ENCODE peak calls at places on chromosomes 3 and 15, in eight cellular contexts. D is Panc1, S is heart left ventricle, I is pancreas, Z is breast epithelium, J is neural progenitor cell, R is AG04450, U is GM12878. A is an unnamed sample.

GRCh38 chr15:90648137-90649070 is 68.7 kb upstream of the BLM start:
- DNase-seq in D (no peak), S (peak; percentile 75), I (peak; percentile 62), Z (no peak), J (peak; percentile 79), R (peak; percentile 42), U (no peak), A (peak; percentile 77)

GRCh38 chr3:192957441-192957951 is 39.8 kb upstream of the MB21D2 start:
- DNase-seq in D (no peak), S (peak; percentile 35), I (peak; percentile 8), Z (no peak), J (no peak), R (peak; percentile 76), U (no peak), A (peak; percentile 23)

GRCh38 chr3:184085389-184085852 is 11.4 kb upstream of the HTR3E start:
- DNase-seq in D (no peak), S (no peak), I (no peak), Z (no peak), J (no peak), R (no peak), U (no peak), A (no peak)

GRCh38 chr15:97728791-97729190 is 231.7 kb upstream of the ARRDC4 start:
- DNase-seq in D (no peak), S (no peak), I (no peak), Z (no peak), J (peak; percentile 79), R (no peak), U (no peak), A (no peak)

GRCh38 chr3:191217331-191217730 is 18.3 kb downstream of the OSTN start:
- DNase-seq in D (no peak), S (no peak), I (no peak), Z (no peak), J (no peak), R (no peak), U (no peak), A (no peak)

GRCh38 chr3:196620228-196620627 is 19.3 kb upstream of the NRROS start:
- DNase-seq in D (no peak), S (no peak), I (no peak), Z (no peak), J (no peak), R (no peak), U (no peak), A (peak; percentile 70)

GRCh38 chr3:47238017-47238416 is 44.6 kb downstream of the KIF9 start:
- DNase-seq in D (no peak), S (no peak), I (no peak), Z (no peak), J (no peak), R (no peak), U (no peak), A (no peak)

GRCh38 chr3:100210777-100211145 is 50.0 kb upstream of the TBC1D23 start:
- DNase-seq in D (no peak), S (no peak), I (no peak), Z (no peak), J (no peak), R (peak; percentile 84), U (no peak), A (no peak)

GRCh38 chr15:101169457-101170071 is 82.3 kb downstream of the CHSY1 start:
- DNase-seq in D (no peak), S (no peak), I (no peak), Z (no peak), J (no peak), R (no peak), U (no peak), A (no peak)

GRCh38 chr3:143600762-143601161 is 247.5 kb downstream of the SLC9A9 start:
- DNase-seq in D (no peak), S (no peak), I (no peak), Z (no peak), J (no peak), R (no peak), U (no peak), A (no peak)

GRCh38 chr3:150761831-150762661 is 923 bp downstream of the SIAH2 start:
- DNase-seq in D (no peak), S (peak; percentile 61), I (peak; percentile 59), Z (no peak), J (peak; percentile 79), R (no peak), U (no peak), A (peak; percentile 86)

GRCh38 chr3:143736651-143737050 is 111.6 kb downstream of the SLC9A9 start:
- DNase-seq in D (no peak), S (no peak), I (no peak), Z (no peak), J (no peak), R (no peak), U (no peak), A (no peak)

GRCh38 chr3:167380004-167380689 is at the start of gene ZBBX:
- DNase-seq in D (peak; percentile 67), S (peak; percentile 71), I (peak; percentile 93), Z (peak; percentile 84), J (peak; percentile 96), R (peak; percentile 53), U (peak; percentile 51), A (peak; percentile 81)

GRCh38 chr3:127064391-127065137 is 81.6 kb downstream of the PLXNA1 start:
- DNase-seq in D (no peak), S (no peak), I (no peak), Z (no peak), J (no peak), R (no peak), U (no peak), A (no peak)

GRCh38 chr15:40238927-40239591 is at the start of gene PAK6:
- DNase-seq in D (no peak), S (no peak), I (peak; percentile 83), Z (peak; percentile 91), J (peak; percentile 81), R (no peak), U (no peak), A (peak; percentile 89)

DNA sequence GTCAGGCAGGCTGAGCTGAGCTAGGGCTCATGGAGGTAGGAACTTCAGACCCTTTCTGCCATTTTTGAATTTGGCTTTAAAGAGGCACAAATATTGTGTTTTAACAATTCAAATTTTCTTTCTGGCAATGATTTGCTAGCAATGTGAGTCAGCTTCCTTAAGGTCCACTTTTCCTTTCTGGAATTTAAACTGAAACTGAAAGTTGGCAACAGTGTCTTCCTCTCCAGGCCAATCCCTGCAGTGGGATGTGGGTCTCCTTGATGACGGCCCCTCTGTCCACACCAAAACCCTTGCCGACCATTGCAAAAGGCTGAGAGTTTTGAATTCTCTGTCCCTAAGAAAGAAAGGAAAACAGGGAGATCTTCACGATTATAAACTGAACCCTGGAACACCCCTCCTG is 27.1 kb downstream of the RPSA start:
- DNase-seq in D (no peak), S (no peak), I (peak; percentile 1), Z (no peak), J (no peak), R (peak; percentile 10), U (no peak), A (no peak)
- H3K27ac ChIP-seq in D (no peak overlapping the region), S (peak overlapping the region; percentile 60), I (no peak overlapping the region), Z (peak overlapping the region; percentile 25), J (no peak overlapping the region), R (peak overlapping the region; percentile 31), U (no peak overlapping the region), A (peak overlapping the region; percentile 17)

GRCh38 chr3:12559520-12559919 is 2.6 kb downstream of the MKRN2 start:
- DNase-seq in D (no peak), S (no peak), I (no peak), Z (no peak), J (peak; percentile 23), R (no peak), U (no peak), A (no peak)
- H3K4me3 ChIP-seq in D (no peak overlapping the region), S (peak overlapping the region; percentile 85), I (no peak overlapping the region), Z (no peak overlapping the region), J (no peak overlapping the region), R (no peak overlapping the region), U (peak overlapping the region; percentile 95), A (no peak overlapping the region)

DNA sequence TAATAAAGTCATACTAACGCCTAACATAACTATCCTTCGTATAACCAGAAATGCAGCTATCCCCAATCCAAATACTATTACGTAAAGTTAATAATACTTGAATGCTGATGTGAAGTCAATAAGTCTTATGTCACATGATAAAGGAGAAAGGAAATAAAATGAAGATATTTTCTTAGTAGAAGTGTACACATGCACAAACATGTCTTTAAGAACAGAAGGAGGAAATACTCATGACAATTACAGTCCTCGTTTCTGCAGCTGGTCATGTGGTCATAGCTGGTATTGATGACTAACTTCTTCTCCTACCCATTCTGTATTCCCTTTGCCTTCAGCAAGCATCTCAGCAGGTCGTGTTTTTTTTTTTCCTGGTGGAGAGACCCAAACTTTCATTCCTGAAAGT is 244.3 kb downstream of the CHL1 start:
- DNase-seq in D (no peak), S (no peak), I (no peak), Z (no peak), J (no peak), R (no peak), U (no peak), A (no peak)
- H3K9me3 ChIP-seq in D (no peaks in the 10 kb centered on the region), S (no peaks in the 10 kb centered on the region), I (no peaks in the 10 kb centered on the region), Z (no peaks in the 10 kb centered on the region), J (no peaks in the 10 kb centered on the region), R (no peaks in the 10 kb centered on the region), U (no peaks in the 10 kb centered on the region), A (no peaks in the 10 kb centered on the region)

GRCh38 chr3:160768031-160768430 is 12.0 kb downstream of the PPM1L start:
- DNase-seq in D (no peak), S (no peak), I (no peak), Z (no peak), J (no peak), R (no peak), U (no peak), A (no peak)
- H3K27ac ChIP-seq in D (no peak overlapping the region), S (peak overlapping the region; percentile 16), I (no peak overlapping the region), Z (no peak overlapping the region), J (no peak overlapping the region), R (no peak overlapping the region), U (no peak overlapping the region), A (no peak overlapping the region)

GRCh38 chr3:147705626-147706025 is 296.5 kb downstream of the ZIC1 start:
- DNase-seq in D (no peak), S (no peak), I (no peak), Z (no peak), J (no peak), R (no peak), U (no peak), A (no peak)
- H3K4me3 ChIP-seq in D (no peak overlapping the region), S (no peak overlapping the region), I (no peak overlapping the region), Z (no peak overlapping the region), J (no peak overlapping the region), R (no peak overlapping the region), U (no peak overlapping the region), A (no peak overlapping the region)

GRCh38 chr15:79919090-79919748 is 22.4 kb upstream of the MTHFS start:
- DNase-seq in D (no peak), S (no peak), I (no peak), Z (no peak), J (peak; percentile 74), R (no peak), U (no peak), A (no peak)
- H3K9me3 ChIP-seq in D (peaks cover 68% of the 10 kb centered on the region), S (no peaks in the 10 kb centered on the region), I (no peaks in the 10 kb centered on the region), Z (peaks cover 81% of the 10 kb centered on the region), J (no peaks in the 10 kb centered on the region), R (peaks cover 51% of the 10 kb centered on the region), U (peaks cover 50% of the 10 kb centered on the region), A (peaks cover 42% of the 10 kb centered on the region)

DNA sequence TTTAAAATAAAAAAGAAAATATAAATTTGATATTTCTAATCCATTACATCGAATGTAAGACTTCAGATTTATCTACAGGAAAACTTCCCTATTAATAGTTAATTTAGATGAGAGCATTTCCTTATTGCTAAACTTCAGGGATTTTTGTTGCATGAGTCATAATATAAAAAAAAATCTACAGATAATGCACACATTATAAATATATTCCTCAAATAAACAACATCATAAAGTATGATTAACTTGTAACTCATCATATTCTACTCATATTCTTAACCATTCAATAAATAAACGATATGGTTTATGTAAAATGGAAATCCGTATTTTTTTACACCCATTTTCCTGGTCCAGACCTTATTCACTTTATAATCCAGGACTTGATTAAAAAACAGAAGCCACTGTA is 477.0 kb downstream of the EPHA3 start:
- DNase-seq in D (no peak), S (no peak), I (no peak), Z (no peak), J (no peak), R (no peak), U (no peak), A (no peak)
- H3K27ac ChIP-seq in D (no peak overlapping the region), S (no peak overlapping the region), I (no peak overlapping the region), Z (no peak overlapping the region), J (no peak overlapping the region), R (no peak overlapping the region), U (no peak overlapping the region), A (no peak overlapping the region)

A was measured in adrenal gland.